ENCODE peak calls at places on chromosomes 13 and 19, in nine cellular contexts. One of them, this sample, is unnamed.

GRCh38 chr19:49638360-49638759 is 1.6 kb downstream of the RRAS start:
- DNase-seq in NCI-H748 treated with DMSO at 0.1 percent for 48 hours: no peak
- DNase-seq in CD4-positive, alpha-beta T cell: no peak
- DNase-seq in Daoy: no peak
- DNase-seq in HEK293T: no peak
- DNase-seq in activated CD8-positive, alpha-beta memory T cell treated with anti-CD3 and anti-CD28 coated beads for 1 hour: no peak
- DNase-seq in smooth muscle cell of the brain vasculature: no peak
- DNase-seq in EH: peak
- DNase-seq in EL: peak
- DNase-seq in this sample: no peak

GRCh38 chr19:2494447-2495129 is 18.7 kb downstream of the GADD45B start:
- DNase-seq in NCI-H748 treated with DMSO at 0.1 percent for 48 hours: no peak
- DNase-seq in CD4-positive, alpha-beta T cell: peak
- DNase-seq in Daoy: peak
- DNase-seq in HEK293T: no peak
- DNase-seq in activated CD8-positive, alpha-beta memory T cell treated with anti-CD3 and anti-CD28 coated beads for 1 hour: peak
- DNase-seq in smooth muscle cell of the brain vasculature: no peak
- DNase-seq in EH: peak
- DNase-seq in EL: peak
- DNase-seq in this sample: peak

GRCh38 chr13:38303816-38304215 is 45.8 kb upstream of the UFM1 start:
- DNase-seq in NCI-H748 treated with DMSO at 0.1 percent for 48 hours: no peak
- DNase-seq in CD4-positive, alpha-beta T cell: no peak
- DNase-seq in Daoy: no peak
- DNase-seq in HEK293T: no peak
- DNase-seq in activated CD8-positive, alpha-beta memory T cell treated with anti-CD3 and anti-CD28 coated beads for 1 hour: no peak
- DNase-seq in smooth muscle cell of the brain vasculature: no peak
- DNase-seq in EH: no peak
- DNase-seq in EL: no peak
- DNase-seq in this sample: no peak

GRCh38 chr13:33554919-33555791 is 262.8 kb upstream of the RFC3 start:
- DNase-seq in NCI-H748 treated with DMSO at 0.1 percent for 48 hours: no peak
- DNase-seq in CD4-positive, alpha-beta T cell: no peak
- DNase-seq in Daoy: no peak
- DNase-seq in HEK293T: peak
- DNase-seq in activated CD8-positive, alpha-beta memory T cell treated with anti-CD3 and anti-CD28 coated beads for 1 hour: no peak
- DNase-seq in smooth muscle cell of the brain vasculature: peak
- DNase-seq in EH: peak
- DNase-seq in EL: no peak
- DNase-seq in this sample: no peak

GRCh38 chr13:45849408-45849807 is 2.1 kb downstream of the SIAH3 start:
- DNase-seq in NCI-H748 treated with DMSO at 0.1 percent for 48 hours: no peak
- DNase-seq in CD4-positive, alpha-beta T cell: no peak
- DNase-seq in Daoy: no peak
- DNase-seq in HEK293T: no peak
- DNase-seq in activated CD8-positive, alpha-beta memory T cell treated with anti-CD3 and anti-CD28 coated beads for 1 hour: no peak
- DNase-seq in smooth muscle cell of the brain vasculature: no peak
- DNase-seq in EH: no peak
- DNase-seq in EL: no peak
- DNase-seq in this sample: no peak

GRCh38 chr19:32404939-32405430 is 585 bp upstream of the DPY19L3 start:
- DNase-seq in NCI-H748 treated with DMSO at 0.1 percent for 48 hours: peak
- DNase-seq in CD4-positive, alpha-beta T cell: no peak
- DNase-seq in Daoy: peak
- DNase-seq in HEK293T: peak
- DNase-seq in activated CD8-positive, alpha-beta memory T cell treated with anti-CD3 and anti-CD28 coated beads for 1 hour: no peak
- DNase-seq in smooth muscle cell of the brain vasculature: no peak
- DNase-seq in EH: peak
- DNase-seq in EL: no peak
- DNase-seq in this sample: peak

GRCh38 chr13:51068501-51068900 is 42.6 kb downstream of the C13orf42 start:
- DNase-seq in NCI-H748 treated with DMSO at 0.1 percent for 48 hours: no peak
- DNase-seq in CD4-positive, alpha-beta T cell: no peak
- DNase-seq in Daoy: no peak
- DNase-seq in HEK293T: no peak
- DNase-seq in activated CD8-positive, alpha-beta memory T cell treated with anti-CD3 and anti-CD28 coated beads for 1 hour: no peak
- DNase-seq in smooth muscle cell of the brain vasculature: no peak
- DNase-seq in EH: no peak
- DNase-seq in EL: no peak
- DNase-seq in this sample: no peak

GRCh38 chr19:17553256-17553655 is 2.2 kb upstream of the COLGALT1 start:
- DNase-seq in NCI-H748 treated with DMSO at 0.1 percent for 48 hours: no peak
- DNase-seq in CD4-positive, alpha-beta T cell: no peak
- DNase-seq in Daoy: peak
- DNase-seq in HEK293T: no peak
- DNase-seq in activated CD8-positive, alpha-beta memory T cell treated with anti-CD3 and anti-CD28 coated beads for 1 hour: no peak
- DNase-seq in smooth muscle cell of the brain vasculature: peak
- DNase-seq in EH: peak
- DNase-seq in EL: peak
- DNase-seq in this sample: no peak

GRCh38 chr19:31023038-31023437 is 326.2 kb downstream of the TSHZ3 start:
- DNase-seq in NCI-H748 treated with DMSO at 0.1 percent for 48 hours: no peak
- DNase-seq in CD4-positive, alpha-beta T cell: no peak
- DNase-seq in Daoy: no peak
- DNase-seq in HEK293T: no peak
- DNase-seq in activated CD8-positive, alpha-beta memory T cell treated with anti-CD3 and anti-CD28 coated beads for 1 hour: no peak
- DNase-seq in smooth muscle cell of the brain vasculature: no peak
- DNase-seq in EH: no peak
- DNase-seq in EL: no peak
- DNase-seq in this sample: no peak

GRCh38 chr19:35935911-35936737 is at the start of gene LRFN3:
- DNase-seq in NCI-H748 treated with DMSO at 0.1 percent for 48 hours: peak
- DNase-seq in CD4-positive, alpha-beta T cell: peak
- DNase-seq in Daoy: peak
- DNase-seq in HEK293T: peak
- DNase-seq in activated CD8-positive, alpha-beta memory T cell treated with anti-CD3 and anti-CD28 coated beads for 1 hour: peak
- DNase-seq in smooth muscle cell of the brain vasculature: peak
- DNase-seq in EH: peak
- DNase-seq in EL: peak
- DNase-seq in this sample: peak

GRCh38 chr19:55647732-55648656 is at the start of gene CCDC106:
- DNase-seq in NCI-H748 treated with DMSO at 0.1 percent for 48 hours: peak
- DNase-seq in CD4-positive, alpha-beta T cell: peak
- DNase-seq in Daoy: peak
- DNase-seq in HEK293T: peak
- DNase-seq in activated CD8-positive, alpha-beta memory T cell treated with anti-CD3 and anti-CD28 coated beads for 1 hour: no peak
- DNase-seq in smooth muscle cell of the brain vasculature: no peak
- DNase-seq in EH: peak
- DNase-seq in EL: peak
- DNase-seq in this sample: no peak

GRCh38 chr19:16608290-16608704 is 19.7 kb downstream of the MED26 start:
- DNase-seq in NCI-H748 treated with DMSO at 0.1 percent for 48 hours: no peak
- DNase-seq in CD4-positive, alpha-beta T cell: no peak
- DNase-seq in Daoy: peak
- DNase-seq in HEK293T: no peak
- DNase-seq in activated CD8-positive, alpha-beta memory T cell treated with anti-CD3 and anti-CD28 coated beads for 1 hour: no peak
- DNase-seq in smooth muscle cell of the brain vasculature: no peak
- DNase-seq in EH: peak
- DNase-seq in EL: peak
- DNase-seq in this sample: no peak